ENCODE peak calls at places on chromosomes 13 and 19, in ten cellular contexts. A, X, E, V, U, O, P, H, Z and W are unnamed samples.

GRCh38 chr13:27450921-27451461 is 627 bp upstream of the MTIF3 start:
- DNase-seq in A (peak; percentile 91), X (no peak), E (peak; percentile 75), V (peak; percentile 47), U (peak; percentile 41), O (peak; percentile 12), P (peak; percentile 20), H (peak; percentile 69), Z (no peak), W (peak; percentile 25)

GRCh38 chr13:111213964-111214726 is 99.0 kb downstream of the ARHGEF7 start:
- DNase-seq in A (no peak), X (no peak), E (no peak), V (no peak), U (no peak), O (no peak), P (no peak), H (no peak), Z (no peak), W (no peak)

GRCh38 chr13:71866173-71867091 is 572 bp downstream of the DACH1 start:
- DNase-seq in A (peak; percentile 81), X (no peak), E (peak; percentile 1), V (no peak), U (peak; percentile 25), O (peak; percentile 1), P (peak; percentile 60), H (no peak), Z (no peak), W (no peak)

GRCh38 chr19:12782424-12783225 is 7.3 kb upstream of the HOOK2 start:
- DNase-seq in A (peak; percentile 96), X (no peak), E (peak; percentile 59), V (peak; percentile 85), U (peak; percentile 94), O (peak; percentile 65), P (peak; percentile 91), H (no peak), Z (no peak), W (no peak)

GRCh38 chr13:23146811-23147245 is 34.0 kb upstream of the SGCG start:
- DNase-seq in A (no peak), X (no peak), E (no peak), V (peak; percentile 24), U (no peak), O (no peak), P (no peak), H (no peak), Z (no peak), W (no peak)

GRCh38 chr13:48159436-48160225 is 64.7 kb upstream of the MED4 start:
- DNase-seq in A (no peak), X (no peak), E (peak; percentile 69), V (no peak), U (no peak), O (no peak), P (no peak), H (peak; percentile 45), Z (no peak), W (no peak)

GRCh38 chr19:17209126-17210036 is 5.8 kb upstream of the USE1 start:
- DNase-seq in A (no peak), X (no peak), E (no peak), V (peak; percentile 20), U (no peak), O (no peak), P (peak; percentile 96), H (no peak), Z (no peak), W (no peak)

GRCh38 chr13:114151565-114152284 is 19.3 kb upstream of the RASA3 start:
- DNase-seq in A (peak; percentile 90), X (no peak), E (peak; percentile 88), V (no peak), U (no peak), O (no peak), P (no peak), H (no peak), Z (no peak), W (no peak)

GRCh38 chr13:47087841-47088240 is 191.0 kb upstream of the HTR2A start:
- DNase-seq in A (no peak), X (no peak), E (no peak), V (peak; percentile 81), U (no peak), O (peak; percentile 63), P (no peak), H (peak; percentile 23), Z (no peak), W (no peak)

GRCh38 chr13:76937416-76937815 is 10.9 kb upstream of the ACOD1 start:
- DNase-seq in A (no peak), X (no peak), E (peak; percentile 93), V (peak; percentile 97), U (no peak), O (peak; percentile 96), P (no peak), H (peak; percentile 56), Z (no peak), W (peak; percentile 90)

GRCh38 chr19:39411006-39411831 is 1.2 kb upstream of the PLEKHG2 start:
- DNase-seq in A (peak; percentile 92), X (no peak), E (peak; percentile 53), V (peak; percentile 68), U (no peak), O (peak; percentile 66), P (no peak), H (no peak), Z (no peak), W (no peak)

GRCh38 chr13:108924154-108924940 is 294.9 kb downstream of the MYO16 start:
- DNase-seq in A (no peak), X (no peak), E (peak; percentile 35), V (peak; percentile 84), U (no peak), O (peak; percentile 68), P (no peak), H (peak; percentile 65), Z (no peak), W (peak; percentile 99)
- TF ChIP-seq CTCF in A (no peak), X (no peak), E (no peak), V (no peak), U (no peak), O (no peak), P (no peak), H (no peak), Z (no peak), W (no peak)

DNA sequence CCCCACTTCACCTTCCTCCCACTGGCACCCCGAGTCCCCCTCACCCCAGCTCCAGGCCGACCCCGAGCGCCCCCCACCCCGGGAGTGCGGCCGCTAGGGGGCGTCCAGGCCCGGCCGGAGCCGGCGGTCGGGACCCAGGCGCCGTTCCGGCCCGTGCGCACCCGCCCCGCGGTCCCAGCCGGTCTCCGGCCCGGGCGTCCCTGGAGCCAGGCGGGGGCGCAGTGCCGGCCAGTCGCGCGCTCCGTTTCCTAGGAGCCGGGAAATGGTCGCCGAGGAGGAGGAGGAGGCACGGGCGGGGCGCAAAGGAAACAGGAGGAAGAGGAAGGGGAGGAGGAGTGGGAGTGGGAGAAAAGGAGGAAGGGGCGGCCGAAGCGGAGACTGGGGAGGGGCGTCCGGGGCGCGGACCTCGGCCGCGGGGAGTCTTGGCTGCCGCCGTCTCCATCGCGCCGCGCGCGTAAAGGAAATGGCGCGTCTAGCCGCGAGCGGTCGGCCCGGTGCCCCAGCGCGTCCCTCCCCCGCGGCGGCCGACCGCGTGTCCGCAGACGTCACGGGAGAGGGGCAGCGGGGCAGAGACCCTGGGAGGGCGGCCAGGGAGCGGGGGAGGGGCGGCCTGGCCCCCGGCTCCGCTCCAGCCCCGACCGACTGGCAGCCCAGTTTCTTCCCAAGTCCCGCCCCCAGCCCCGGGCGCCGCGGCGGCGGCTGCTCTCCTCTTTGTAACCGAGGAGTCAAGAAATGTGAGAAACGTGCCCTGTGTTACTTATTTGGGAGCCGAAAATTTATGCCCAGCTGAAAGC is 1.1 kb upstream of the KCTD15 start:
- DNase-seq in A (peak; percentile 94), X (no peak), E (peak; percentile 75), V (peak; percentile 75), U (peak; percentile 91), O (peak; percentile 57), P (peak; percentile 93), H (no peak), Z (no peak), W (no peak)
- H3K4me3 ChIP-seq in A (peak overlapping the region; percentile 54), X (peak overlapping the region; percentile 91), E (peak overlapping the region; percentile 85), V (peak overlapping the region; percentile 63), U (peak overlapping the region; percentile 88), O (peak overlapping the region; percentile 79), P (peak overlapping the region; percentile 85), H (peak overlapping the region; percentile 67), Z (peak overlapping the region; percentile 71), W (peak overlapping the region; percentile 59)

GRCh38 chr19:48330012-48330681 is 4.8 kb downstream of the EMP3 start:
- DNase-seq in A (peak; percentile 95), X (no peak), E (peak; percentile 80), V (no peak), U (peak; percentile 79), O (no peak), P (peak; percentile 92), H (no peak), Z (no peak), W (peak; percentile 59)
- TF ChIP-seq CTCF in A (no peak), X (no peak), E (no peak), V (no peak), U (no peak), O (no peak), P (peak; percentile 31), H (no peak), Z (no peak), W (peak; percentile 10)

GRCh38 chr19:6568010-6568411 is 22.9 kb downstream of the CD70 start:
- DNase-seq in A (no peak), X (no peak), E (no peak), V (no peak), U (no peak), O (no peak), P (no peak), H (no peak), Z (no peak), W (no peak)
- H3K4me3 ChIP-seq in A (no peak overlapping the region), X (no peak overlapping the region), E (no peak overlapping the region), V (no peak overlapping the region), U (no peak overlapping the region), O (no peak overlapping the region), P (no peak overlapping the region), H (no peak overlapping the region), Z (no peak overlapping the region), W (no peak overlapping the region)